ENCODE peak calls at places on chromosomes 13 and 19, in six cellular contexts. D, O, Y, K, F and J are unnamed samples.

GRCh38 chr13:98599502-98600328 is 22.8 kb upstream of the STK24 start:
- DNase-seq in O (peak; percentile 65), F (no peak), K (no peak), D (peak; percentile 29), Y (peak; percentile 70), J (no peak)

GRCh38 chr19:45195764-45196163 is 17.2 kb downstream of the BLOC1S3 start:
- DNase-seq in O (no peak), Y (no peak), K (peak; percentile 76), D (peak; percentile 80), F (no peak), J (no peak)

GRCh38 chr13:26442541-26442940 is 114.9 kb upstream of the WASF3 start:
- DNase-seq in F (no peak), Y (no peak), D (peak; percentile 90), O (no peak), K (no peak), J (no peak)

GRCh38 chr13:105442941-105443340 is 1092.5 kb downstream of the EFNB2 start:
- DNase-seq in O (no peak), F (no peak), K (peak; percentile 95), Y (no peak), D (peak; percentile 40), J (no peak)

GRCh38 chr13:61187471-61187870 is 228.2 kb downstream of the PCDH20 start:
- DNase-seq in Y (no peak), F (no peak), O (no peak), D (no peak), K (peak; percentile 4), J (no peak)

GRCh38 chr13:45113809-45114208 is 6.5 kb upstream of the GTF2F2 start:
- DNase-seq in D (no peak), O (no peak), Y (no peak), F (no peak), K (no peak), J (no peak)

GRCh38 chr13:36530050-36530789 is 97.9 kb downstream of the CCNA1 start:
- DNase-seq in Y (no peak), F (no peak), D (no peak), O (peak; percentile 29), K (peak; percentile 79), J (no peak)

GRCh38 chr19:29260477-29261317 is 47.7 kb upstream of the UQCRFS1 start:
- DNase-seq in Y (peak; percentile 75), K (no peak), D (peak; percentile 28), F (peak; percentile 52), O (peak; percentile 74), J (peak; percentile 60)

GRCh38 chr19:18683955-18684641 is 618 bp downstream of the CRTC1 start:
- DNase-seq in D (no peak), K (no peak), Y (no peak), O (no peak), F (no peak), J (no peak)

GRCh38 chr13:25775275-25775674 is 276.5 kb downstream of the SHISA2 start:
- DNase-seq in O (no peak), K (peak; percentile 30), D (no peak), F (no peak), Y (no peak), J (no peak)

GRCh38 chr19:16285769-16286564 is 38.7 kb upstream of the KLF2 start:
- DNase-seq in F (no peak), Y (peak; percentile 46), K (no peak), D (no peak), O (peak; percentile 55), J (no peak)

GRCh38 chr19:20422216-20422615 is 143.4 kb downstream of the ZNF737 start:
- DNase-seq in K (no peak), F (no peak), D (peak; percentile 0), Y (no peak), O (peak; percentile 55), J (no peak)

GRCh38 chr19:33124207-33125098 is 7.5 kb upstream of the WDR88 start:
- DNase-seq in Y (no peak), F (peak; percentile 49), D (no peak), K (no peak), O (peak; percentile 68), J (no peak)

GRCh38 chr13:46679369-46680180 is 117.4 kb downstream of the ESD start:
- DNase-seq in Y (no peak), F (peak; percentile 64), O (peak; percentile 39), K (no peak), D (peak; percentile 87), J (peak; percentile 28)

GRCh38 chr13:113428871-113429607 is 24.2 kb downstream of the ADPRHL1 start:
- DNase-seq in O (peak; percentile 1), Y (no peak), F (no peak), K (no peak), D (no peak), J (no peak)

GRCh38 chr13:97107815-97108534 is 113.7 kb upstream of the OXGR1 start:
- DNase-seq in K (no peak), O (no peak), D (peak; percentile 44), F (peak; percentile 42), Y (no peak), J (no peak)

GRCh38 chr19:7540761-7541480 is 5.4 kb downstream of the PNPLA6 start:
- DNase-seq in D (peak; percentile 47), Y (peak; percentile 93), K (peak; percentile 45), F (peak; percentile 73), O (peak; percentile 42), J (no peak)
- TF ChIP-seq EZH2phosphoT487 in D (no peak), Y (no peak), K (no peak), F (no peak), O (no peak), J (no peak)

DNA sequence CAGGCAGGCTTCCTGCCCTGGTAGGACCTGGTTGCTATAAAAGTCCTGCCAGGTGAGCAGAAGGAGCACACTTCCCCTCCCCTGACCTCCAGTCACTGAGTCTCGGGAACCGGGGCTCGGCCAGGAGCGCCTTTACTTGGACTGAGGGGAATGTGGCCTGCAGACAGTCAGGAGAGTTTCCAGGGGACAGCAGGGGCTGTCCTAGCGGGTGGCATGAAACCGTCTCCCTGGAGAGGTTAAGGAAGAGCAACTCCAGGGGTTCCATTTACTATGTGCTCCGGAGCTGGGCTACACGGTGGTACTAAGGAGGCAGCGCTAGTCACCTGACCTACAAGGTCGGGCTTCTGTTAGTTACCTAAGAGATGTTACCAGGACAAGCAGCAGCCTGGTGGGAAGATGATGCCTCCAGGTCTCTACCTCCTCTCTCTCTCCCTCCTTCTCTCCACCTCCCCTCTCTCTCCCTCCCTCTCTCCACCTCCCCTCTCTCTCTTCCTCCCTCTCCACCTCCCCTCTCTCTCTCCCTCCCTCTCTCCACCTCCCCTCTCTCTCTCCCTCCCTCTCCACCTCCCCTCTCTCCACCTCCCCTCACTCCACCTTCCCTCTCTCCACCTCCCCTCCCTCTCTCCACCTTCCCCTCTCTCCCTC is 4.1 kb upstream of the CNOT3 start:
- DNase-seq in Y (peak; percentile 56), K (peak; percentile 52), O (peak; percentile 81), D (no peak), F (no peak), J (no peak)
- TF ChIP-seq EZH2phosphoT487 in Y (no peak), K (no peak), O (no peak), D (no peak), F (no peak), J (no peak)

GRCh38 chr19:57466489-57466888 is 9.5 kb upstream of the VN1R1 start:
- DNase-seq in D (no peak), Y (no peak), F (no peak), K (no peak), O (no peak), J (no peak)

GRCh38 chr19:57465680-57466381 is 8.9 kb upstream of the VN1R1 start:
- DNase-seq in O (peak; percentile 32), K (peak; percentile 76), F (peak; percentile 48), Y (peak; percentile 82), D (peak; percentile 65), J (peak; percentile 74)
- TF ChIP-seq EZH2phosphoT487 in O (no peak), K (no peak), F (no peak), Y (no peak), D (no peak), J (no peak)

GRCh38 chr19:797528-798414 is 519 bp downstream of the PTBP1 start:
- DNase-seq in D (peak; percentile 96), K (peak; percentile 83), O (peak; percentile 96), F (peak; percentile 98), Y (peak; percentile 89), J (peak; percentile 94)
- TF ChIP-seq EZH2phosphoT487 in D (no peak), K (no peak), O (no peak), F (no peak), Y (no peak), J (no peak)

GRCh38 chr13:110981379-110981778 is 66.5 kb upstream of the ANKRD10 start:
- DNase-seq in Y (no peak), K (no peak), F (no peak), O (no peak), D (no peak), J (no peak)

GRCh38 chr13:110976785-110977184 is 61.9 kb upstream of the ANKRD10 start:
- DNase-seq in Y (no peak), F (no peak), O (no peak), D (no peak), K (no peak), J (no peak)

GRCh38 chr13:110980921-110981320 is 66.1 kb upstream of the ANKRD10 start:
- DNase-seq in F (no peak), Y (no peak), D (no peak), O (no peak), K (no peak), J (no peak)

GRCh38 chr13:110973007-110973700 is 58.3 kb upstream of the ANKRD10 start:
- DNase-seq in Y (no peak), O (no peak), F (no peak), K (no peak), D (no peak), J (no peak)

DNA sequence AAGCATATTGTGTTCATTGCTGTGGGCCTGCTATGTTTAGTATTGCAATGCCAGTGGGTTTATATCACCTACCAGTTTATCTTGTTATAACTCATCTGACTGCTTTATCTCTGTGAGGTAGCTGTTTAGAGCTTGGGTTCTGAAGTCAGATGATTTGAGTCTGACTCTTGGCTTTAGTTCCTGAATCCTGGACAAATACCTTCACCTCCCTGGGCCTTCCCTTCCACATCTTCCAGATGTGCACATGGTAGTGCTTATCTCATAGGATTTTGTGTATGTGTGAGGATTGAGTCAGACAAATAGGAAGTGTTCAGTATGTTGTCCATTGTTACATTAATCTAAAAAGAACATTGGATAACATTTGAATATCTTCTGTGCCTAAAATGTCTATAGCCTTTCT is 63.5 kb upstream of the ANKRD10 start:
- DNase-seq in F (no peak), D (no peak), Y (no peak), O (no peak), K (no peak), J (no peak)
- TF ChIP-seq EZH2phosphoT487 in F (no peak), D (no peak), Y (no peak), O (no peak), K (no peak), J (no peak)

GRCh38 chr13:84567848-84568247 is 685.6 kb upstream of the SLITRK1 start:
- DNase-seq in Y (no peak), K (no peak), D (no peak), F (no peak), O (no peak), J (no peak)

GRCh38 chr13:84574851-84575250 is 692.6 kb upstream of the SLITRK1 start:
- DNase-seq in O (no peak), Y (no peak), K (peak; percentile 36), F (peak; percentile 2), D (peak; percentile 39), J (no peak)

GRCh38 chr13:84570831-84571230 is 688.6 kb upstream of the SLITRK1 start:
- DNase-seq in F (no peak), K (no peak), D (peak; percentile 29), Y (no peak), O (no peak), J (no peak)

DNA sequence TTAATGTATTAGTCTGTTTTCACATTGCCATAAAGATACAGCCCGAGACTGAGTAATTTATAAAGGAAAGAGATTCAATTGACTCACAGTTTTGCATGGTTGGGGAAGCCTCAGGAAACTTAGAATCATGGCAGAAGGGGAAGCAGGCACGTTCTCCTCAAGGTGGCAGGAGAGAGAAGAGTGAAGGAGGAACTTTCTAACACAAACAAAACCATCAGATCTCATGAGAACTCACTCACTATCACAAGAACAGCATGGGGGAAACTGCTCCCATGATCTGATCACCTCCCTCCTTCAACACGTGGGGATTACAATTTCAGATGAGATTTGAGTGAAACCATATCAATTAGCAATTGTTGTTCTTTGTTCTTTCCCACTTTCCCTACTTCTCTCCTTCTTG is 689.0 kb upstream of the SLITRK1 start:
- DNase-seq in O (no peak), Y (peak; percentile 52), D (no peak), F (no peak), K (no peak), J (no peak)
- TF ChIP-seq EZH2phosphoT487 in O (no peak), Y (no peak), D (no peak), F (no peak), K (no peak), J (no peak)